ENCODE peak calls at places on chromosomes 12 and 14, in nine cellular contexts. B, C, Y, W, A, I, G, L and O are unnamed samples.

GRCh38 chr12:42130670-42131402 is 13.8 kb downstream of the GXYLT1 start:
- DNase-seq in A (no peak), L (no peak), G (no peak), I (no peak), W (peak; percentile 64), C (no peak), B (no peak), Y (no peak), O (peak; percentile 26)

GRCh38 chr12:122062832-122063690 is 15.5 kb upstream of the MLXIP start:
- DNase-seq in I (no peak), B (no peak), A (no peak), G (peak; percentile 75), C (no peak), W (peak; percentile 66), L (peak; percentile 76), Y (peak; percentile 46), O (peak; percentile 80)

GRCh38 chr14:90382491-90383125 is 14.2 kb upstream of the CALM1 start:
- DNase-seq in W (peak; percentile 79), Y (peak; percentile 74), G (peak; percentile 69), A (no peak), B (peak; percentile 66), C (peak; percentile 87), I (no peak), L (peak; percentile 59), O (peak; percentile 61)

GRCh38 chr12:84305144-84305543 is 607.5 kb downstream of the SLC6A15 start:
- DNase-seq in G (no peak), Y (no peak), I (no peak), W (peak; percentile 60), A (peak; percentile 23), L (no peak), C (no peak), B (no peak), O (no peak)

GRCh38 chr12:130517588-130517987 is 179.9 kb downstream of the PIWIL1 start:
- DNase-seq in B (no peak), L (no peak), A (no peak), G (no peak), I (no peak), W (no peak), C (no peak), Y (no peak), O (peak; percentile 91)

GRCh38 chr12:46915082-46915481 is 89.3 kb upstream of the SLC38A4 start:
- DNase-seq in A (peak; percentile 41), Y (no peak), G (no peak), B (no peak), L (no peak), C (no peak), W (peak; percentile 90), I (no peak), O (peak; percentile 100)

GRCh38 chr12:79650440-79650839 is 40.3 kb downstream of the PAWR start:
- DNase-seq in B (no peak), A (no peak), G (no peak), W (no peak), Y (no peak), C (no peak), I (no peak), L (no peak), O (no peak)

GRCh38 chr12:130557876-130558770 is 158.0 kb downstream of the RIMBP2 start:
- DNase-seq in C (no peak), W (no peak), B (no peak), Y (no peak), I (no peak), A (no peak), L (no peak), G (no peak), O (peak; percentile 68)

GRCh38 chr14:72788972-72789728 is 104.8 kb downstream of the DPF3 start:
- DNase-seq in Y (no peak), B (no peak), W (no peak), G (no peak), I (no peak), C (no peak), L (no peak), A (no peak), O (no peak)

GRCh38 chr12:120726961-120727360 is 1.3 kb downstream of the ACADS start:
- DNase-seq in Y (no peak), A (no peak), I (no peak), C (peak; percentile 62), G (no peak), L (no peak), W (no peak), B (no peak), O (no peak)

GRCh38 chr14:100692859-100693558 is 33.7 kb upstream of the DLK1 start:
- DNase-seq in C (no peak), B (no peak), G (no peak), I (no peak), A (peak; percentile 33), L (no peak), W (peak; percentile 94), Y (no peak), O (peak; percentile 93)

GRCh38 chr14:81388236-81388801 is 11.8 kb downstream of the STON2 start:
- DNase-seq in G (no peak), A (no peak), C (no peak), B (no peak), I (no peak), L (no peak), W (no peak), Y (no peak), O (no peak)

GRCh38 chr12:105020241-105020962 is 34.3 kb downstream of the NOPCHAP1 start:
- DNase-seq in I (no peak), G (no peak), C (no peak), A (no peak), Y (no peak), W (no peak), L (no peak), B (no peak), O (no peak)

GRCh38 chr12:87802721-87803011 is 226.5 kb downstream of the C12orf50 start:
- DNase-seq in G (no peak), W (no peak), L (no peak), A (no peak), B (no peak), I (no peak), Y (no peak), C (no peak), O (no peak)

GRCh38 chr12:55955344-55955743 is 10.5 kb downstream of the PMEL start:
- DNase-seq in Y (no peak), W (no peak), I (no peak), B (no peak), C (no peak), L (no peak), G (no peak), A (no peak), O (no peak)

GRCh38 chr14:92500491-92500941 is 13.1 kb upstream of the RIN3 start:
- DNase-seq in L (no peak), I (no peak), C (peak; percentile 51), A (no peak), G (no peak), W (no peak), B (no peak), Y (peak; percentile 44), O (no peak)

GRCh38 chr12:54411398-54412241 is 7.4 kb downstream of the ITGA5 start:
- DNase-seq in L (no peak), C (peak; percentile 88), B (peak; percentile 51), Y (peak; percentile 65), A (peak; percentile 71), G (peak; percentile 31), W (peak; percentile 96), I (no peak), O (peak; percentile 95)
- H3K4me3 ChIP-seq in L (no peak overlapping the region), C (no peak overlapping the region), B (peak overlapping the region; percentile 84), Y (no peak overlapping the region), A (no peak overlapping the region), G (no peak overlapping the region), W (no peak overlapping the region), I (peak overlapping the region; percentile 95), O (no peak overlapping the region)

DNA sequence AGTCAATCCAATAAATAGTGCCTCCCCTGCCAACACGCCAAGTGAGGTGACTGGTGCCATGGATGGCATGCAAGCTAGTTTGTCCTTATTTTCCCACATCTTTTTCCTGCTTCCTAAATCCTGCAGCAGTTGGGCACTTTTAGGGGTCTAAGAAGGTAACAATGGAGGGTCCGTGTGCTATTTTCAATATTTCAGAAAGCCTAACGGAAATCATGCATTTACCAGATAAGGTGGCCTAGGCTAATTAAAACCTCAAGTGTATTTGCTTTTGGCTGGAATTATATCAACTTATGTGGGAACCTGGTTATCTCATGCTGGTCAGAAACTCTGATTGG is 4.9 kb downstream of the ITGA5 start:
- DNase-seq in I (no peak), Y (no peak), B (no peak), L (no peak), W (no peak), G (no peak), C (no peak), A (no peak), O (no peak)
- H3K27ac ChIP-seq in I (peak overlapping the region; percentile 92), Y (peak overlapping the region; percentile 73), B (peak overlapping the region; percentile 96), L (no peak overlapping the region), W (peak overlapping the region; percentile 10), G (peak overlapping the region; percentile 71), C (peak overlapping the region; percentile 89), A (no peak overlapping the region), O (peak overlapping the region; percentile 82)

DNA sequence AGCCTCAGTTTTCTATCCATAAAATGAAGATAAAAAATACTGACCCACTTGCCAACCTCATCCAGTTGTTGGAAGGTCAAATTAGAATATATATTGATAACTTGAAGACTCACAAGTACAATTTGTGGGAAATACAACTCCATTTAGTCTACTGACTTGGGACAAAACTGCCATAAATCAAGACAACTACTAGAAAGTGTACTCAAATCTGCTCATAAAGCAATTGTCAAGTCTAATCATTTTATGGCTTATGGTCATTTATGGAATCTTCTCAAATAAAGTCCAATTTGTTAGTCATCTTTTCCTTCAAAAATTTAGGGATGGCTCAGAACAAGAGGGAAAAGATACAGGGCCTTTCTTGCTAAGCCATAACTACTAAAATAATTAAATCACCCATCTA is 7.0 kb downstream of the BTG1 start:
- DNase-seq in C (no peak), Y (no peak), L (no peak), G (no peak), W (no peak), B (no peak), I (no peak), A (no peak), O (no peak)
- H3K4me3 ChIP-seq in C (peak overlapping the region; percentile 64), Y (peak overlapping the region; percentile 94), L (peak overlapping the region; percentile 100), G (peak overlapping the region; percentile 97), W (no peak overlapping the region), B (peak overlapping the region; percentile 98), I (peak overlapping the region; percentile 98), A (peak overlapping the region; percentile 98), O (no peak overlapping the region)

GRCh38 chr14:104692939-104693315 is 3.5 kb downstream of the INF2 start:
- DNase-seq in Y (no peak), I (no peak), B (no peak), G (no peak), C (no peak), W (no peak), A (no peak), L (no peak), O (no peak)

GRCh38 chr14:104692261-104692938 is 3.0 kb downstream of the INF2 start:
- DNase-seq in L (no peak), C (no peak), I (no peak), W (no peak), A (no peak), B (no peak), G (no peak), Y (no peak), O (no peak)

GRCh38 chr14:104690266-104690711 is 871 bp downstream of the INF2 start:
- DNase-seq in W (no peak), L (no peak), I (no peak), G (peak; percentile 70), B (no peak), C (no peak), Y (no peak), A (no peak), O (no peak)

GRCh38 chr14:104690861-104691455 is 1.5 kb downstream of the INF2 start:
- DNase-seq in W (no peak), L (no peak), I (no peak), B (no peak), A (no peak), C (no peak), Y (no peak), G (no peak), O (no peak)

GRCh38 chr14:104691546-104692260 is 2.3 kb downstream of the INF2 start:
- DNase-seq in I (no peak), W (no peak), B (no peak), Y (no peak), C (no peak), A (no peak), L (no peak), G (no peak), O (no peak)
- H3K27ac ChIP-seq in I (peak overlapping the region; percentile 87), W (no peak overlapping the region), B (peak overlapping the region; percentile 77), Y (no peak overlapping the region), C (peak overlapping the region; percentile 90), A (no peak overlapping the region), L (no peak overlapping the region), G (peak overlapping the region; percentile 60), O (no peak overlapping the region)